ENCODE peak calls at places on chromosomes 12 and 14, in six cellular contexts. Q is psoas muscle, N is esophagus muscularis mucosa, B is foreskin keratinocyte, M is heart right ventricle, C is colonic mucosa. H is an unnamed sample.
A peak's percentile ranks its signal among the peaks of the same experiment; 100 is the strongest.

GRCh38 chr12:20438307-20438779 is 70.0 kb downstream of the PDE3A start:
- DNase-seq in Q (no peak), N (no peak), B (no peak), M (no peak), C (no peak), H (no peak)

GRCh38 chr12:81699572-81699971 is 59.6 kb downstream of the PPFIA2 start:
- DNase-seq in Q (no peak), N (no peak), B (no peak), M (no peak), C (no peak), H (no peak)

GRCh38 chr14:28375295-28375694 is 391.3 kb upstream of the FOXG1 start:
- DNase-seq in Q (no peak), N (no peak), B (no peak), M (no peak), C (no peak), H (peak; percentile 37)

GRCh38 chr14:48563465-48563864 is 888.1 kb upstream of the MDGA2 start:
- DNase-seq in Q (no peak), N (no peak), B (peak; percentile 89), M (no peak), C (no peak), H (no peak)

GRCh38 chr12:104827587-104827986 is 130.5 kb downstream of the SLC41A2 start:
- DNase-seq in Q (no peak), N (no peak), B (no peak), M (no peak), C (no peak), H (no peak)

GRCh38 chr12:12792421-12792820 is 7.0 kb downstream of the APOLD1 start:
- DNase-seq in Q (no peak), N (no peak), B (no peak), M (no peak), C (no peak), H (no peak)

GRCh38 chr14:102071283-102071998 is 15.4 kb downstream of the HSP90AA1 start:
- DNase-seq in Q (no peak), N (no peak), B (peak; percentile 71), M (no peak), C (no peak), H (no peak)

GRCh38 chr14:71652368-71652767 is 279.9 kb upstream of the RGS6 start:
- DNase-seq in Q (no peak), N (no peak), B (no peak), M (no peak), C (no peak), H (no peak)

GRCh38 chr12:57309420-57309819 is 58.4 kb upstream of the STAC3 start:
- DNase-seq in Q (no peak), N (no peak), B (no peak), M (no peak), C (no peak), H (no peak)

GRCh38 chr14:105944632-105945610 is 418.5 kb downstream of the TMEM121 start:
- DNase-seq in Q (peak; percentile 66), N (no peak), B (no peak), M (peak; percentile 63), C (peak; percentile 68), H (peak; percentile 73)

GRCh38 chr12:19131020-19131431 is 1.5 kb downstream of the PLEKHA5 start:
- DNase-seq in Q (no peak), N (no peak), B (peak; percentile 70), M (no peak), C (peak; percentile 44), H (peak; percentile 47)

GRCh38 chr14:28987516-28987915 is 220.9 kb downstream of the FOXG1 start:
- DNase-seq in Q (no peak), N (no peak), B (no peak), M (no peak), C (no peak), H (no peak)

GRCh38 chr14:105092124-105092911 is 27.1 kb upstream of the GPR132 start:
- DNase-seq in Q (no peak), N (no peak), B (no peak), M (no peak), C (peak; percentile 82), H (peak; percentile 41)

GRCh38 chr14:80987235-80988032 is 32.0 kb downstream of the TSHR start:
- DNase-seq in Q (peak; percentile 57), N (no peak), B (peak; percentile 45), M (no peak), C (peak; percentile 78), H (peak; percentile 74)

GRCh38 chr12:13178568-13179158 is 17.9 kb upstream of the EMP1 start:
- DNase-seq in Q (peak; percentile 63), N (peak; percentile 87), B (no peak), M (peak; percentile 43), C (no peak), H (no peak)

GRCh38 chr12:119397540-119397939 is 63.0 kb downstream of the CCDC60 start:
- DNase-seq in Q (no peak), N (no peak), B (no peak), M (no peak), C (no peak), H (no peak)

GRCh38 chr12:54587315-54587821 is 1.1 kb downstream of the PPP1R1A start:
- DNase-seq in Q (peak; percentile 85), N (no peak), B (no peak), M (peak; percentile 46), C (no peak), H (no peak)

GRCh38 chr14:69928111-69928523 is 48.9 kb downstream of the SMOC1 start:
- DNase-seq in Q (no peak), N (no peak), B (no peak), M (no peak), C (no peak), H (no peak)

GRCh38 chr12:118689793-118690192 is 291.5 kb upstream of the SRRM4 start:
- DNase-seq in Q (no peak), N (no peak), B (no peak), M (no peak), C (no peak), H (no peak)

GRCh38 chr14:86510503-86510902 is 980.6 kb downstream of the FLRT2 start:
- DNase-seq in Q (no peak), N (no peak), B (no peak), M (no peak), C (no peak), H (no peak)

GRCh38 chr14:66105819-66106218 is 380.4 kb upstream of the CCDC196 start:
- DNase-seq in Q (no peak), N (no peak), B (peak; percentile 31), M (no peak), C (no peak), H (no peak)

GRCh38 chr12:42568952-42569916 is 20.3 kb downstream of the PRICKLE1 start:
- DNase-seq in Q (no peak), N (no peak), B (no peak), M (no peak), C (no peak), H (peak; percentile 56)

GRCh38 chr14:100147181-100147631 is 12.2 kb downstream of the DEGS2 start:
- DNase-seq in Q (no peak), N (no peak), B (no peak), M (no peak), C (no peak), H (no peak)

GRCh38 chr12:113479578-113480335 is 8.1 kb upstream of the LHX5 start:
- DNase-seq in Q (no peak), N (no peak), B (no peak), M (peak; percentile 55), C (peak; percentile 21), H (peak; percentile 62)

GRCh38 chr14:103418508-103418818 is 33.2 kb downstream of the MARK3 start:
- DNase-seq in Q (no peak), N (no peak), B (no peak), M (no peak), C (no peak), H (no peak)

GRCh38 chr12:104603545-104603973 is 146.8 kb downstream of the CHST11 start:
- DNase-seq in Q (no peak), N (no peak), B (peak; percentile 76), M (no peak), C (no peak), H (no peak)

GRCh38 chr12:22467190-22467589 is 77.2 kb downstream of the C2CD5 start:
- DNase-seq in Q (no peak), N (no peak), B (no peak), M (no peak), C (no peak), H (no peak)

GRCh38 chr14:49999216-49999761 is 106.4 kb downstream of the ARF6 start:
- DNase-seq in Q (peak; percentile 90), N (no peak), B (no peak), M (peak; percentile 70), C (peak; percentile 84), H (peak; percentile 71)

GRCh38 chr14:91935621-91936020 is 11.9 kb downstream of the FBLN5 start:
- DNase-seq in Q (no peak), N (no peak), B (no peak), M (no peak), C (no peak), H (no peak)

GRCh38 chr14:91793704-91794103 is 61.8 kb upstream of the CATSPERB start:
- DNase-seq in Q (no peak), N (no peak), B (no peak), M (no peak), C (no peak), H (no peak)

GRCh38 chr14:89486505-89486904 is 69.5 kb upstream of the FOXN3 start:
- DNase-seq in Q (no peak), N (no peak), B (no peak), M (no peak), C (no peak), H (no peak)
- H3K27me3 ChIP-seq in Q (no peaks in the 10 kb centered on the region), N (no peaks in the 10 kb centered on the region), B (no peaks in the 10 kb centered on the region), M (no peaks in the 10 kb centered on the region), C (no peaks in the 10 kb centered on the region), H (no peaks in the 10 kb centered on the region)

GRCh38 chr14:22644305-22644635 is at the start of gene OR6J1:
- DNase-seq in Q (no peak), N (no peak), B (no peak), M (no peak), C (no peak), H (no peak)
- TF ChIP-seq CTCF in Q (no peak), N (no peak), B (no peak), M (no peak), C (no peak), H (no peak)

DNA sequence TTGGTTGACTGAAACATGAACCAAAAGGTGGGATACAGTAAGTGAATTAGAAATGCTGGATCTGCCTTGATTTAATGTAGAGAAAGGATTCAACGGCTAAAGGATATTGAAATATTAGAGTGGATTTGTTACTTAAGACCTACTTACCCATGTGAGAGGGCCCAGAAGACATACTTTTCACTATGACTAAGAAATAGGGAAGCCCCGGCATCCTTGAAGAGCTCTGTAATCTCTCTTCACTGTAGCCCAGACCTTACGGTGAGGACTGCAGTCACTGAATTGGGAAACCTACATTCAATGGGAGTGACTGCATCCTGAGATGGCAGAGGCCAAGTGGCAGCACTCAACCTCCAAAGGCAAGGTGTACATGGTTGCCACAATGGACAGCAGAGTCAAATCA is 52.5 kb downstream of the KANSL2 start:
- DNase-seq in Q (no peak), N (no peak), B (no peak), M (no peak), C (no peak), H (no peak)
- H3K4me1 ChIP-seq in Q (no peaks in the 10 kb centered on the region), N (no peaks in the 10 kb centered on the region), B (no peaks in the 10 kb centered on the region), M (no peaks in the 10 kb centered on the region), C (no peaks in the 10 kb centered on the region), H (no peaks in the 10 kb centered on the region)

DNA sequence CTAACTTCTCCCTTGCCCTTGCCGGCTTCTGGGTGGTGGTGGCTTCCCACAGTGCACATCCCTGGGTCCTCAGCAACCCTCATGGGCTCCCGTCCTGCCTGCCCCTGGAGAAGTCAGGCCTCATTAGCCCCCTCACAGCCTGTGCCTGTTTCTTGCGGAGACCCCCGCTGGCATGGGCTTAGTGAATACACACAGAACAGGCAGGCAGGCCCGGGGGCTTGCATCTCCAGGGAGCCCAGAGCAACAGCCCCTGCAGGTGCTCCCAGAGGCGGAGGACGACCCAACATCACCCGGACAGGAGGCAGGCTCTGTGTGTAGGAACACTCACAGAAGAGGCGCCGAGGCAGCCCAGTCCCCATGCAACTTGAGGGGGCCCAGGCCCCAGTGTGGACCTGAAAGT is 25.1 kb upstream of the FBRSL1 start:
- DNase-seq in Q (no peak), N (no peak), B (no peak), M (no peak), C (no peak), H (no peak)
- H3K27me3 ChIP-seq in Q (no peaks in the 10 kb centered on the region), N (peaks cover 6% of the 10 kb centered on the region), B (no peaks in the 10 kb centered on the region), M (no peaks in the 10 kb centered on the region), C (no peaks in the 10 kb centered on the region), H (no peaks in the 10 kb centered on the region)